ENCODE peak calls at places on chromosomes 5 and 9, in five cellular contexts. G is tibial nerve; O is CD8-positive, alpha-beta T cell; J is sigmoid colon; C is colonic mucosa. E is an unnamed sample.

GRCh38 chr5:38479315-38479904 is 77.0 kb downstream of the LIFR start:
- DNase-seq in G (no peak), O (no peak), J (no peak), C (no peak), E (no peak)

GRCh38 chr5:134735243-134735642 is 3.1 kb upstream of the CAMLG start:
- DNase-seq in G (no peak), O (no peak), J (no peak), C (no peak), E (no peak)

GRCh38 chr5:116495786-116496185 is 78.8 kb downstream of the SEMA6A start:
- DNase-seq in G (no peak), O (no peak), J (no peak), C (no peak), E (no peak)

GRCh38 chr9:107260437-107261081 is 22.5 kb upstream of the RAD23B start:
- DNase-seq in G (no peak), O (no peak), J (no peak), C (no peak), E (no peak)

GRCh38 chr5:172636279-172637050 is 4.6 kb upstream of the NEURL1B start:
- DNase-seq in G (no peak), O (no peak), J (no peak), C (no peak), E (no peak)

GRCh38 chr9:87500491-87500890 is 2.8 kb downstream of the DAPK1 start:
- DNase-seq in G (no peak), O (no peak), J (no peak), C (no peak), E (no peak)

GRCh38 chr5:92505145-92505544 is 1075.9 kb downstream of the NR2F1-AS1 start:
- DNase-seq in G (no peak), O (no peak), J (no peak), C (no peak), E (no peak)

GRCh38 chr5:14627270-14627669 is 37.2 kb upstream of the OTULIN start:
- DNase-seq in G (no peak), O (no peak), J (no peak), C (no peak), E (no peak)

GRCh38 chr5:143235423-143235822 is 168.1 kb downstream of the NR3C1 start:
- DNase-seq in G (no peak), O (no peak), J (peak), C (no peak), E (no peak)

GRCh38 chr9:81052846-81053245 is 636.5 kb downstream of the TLE1 start:
- DNase-seq in G (no peak), O (no peak), J (no peak), C (no peak), E (no peak)

GRCh38 chr5:35345222-35345621 is 114.9 kb upstream of the PRLR start:
- DNase-seq in G (no peak), O (no peak), J (no peak), C (no peak), E (no peak)

GRCh38 chr5:10310073-10310779 is 2.5 kb upstream of the CMBL start:
- DNase-seq in G (no peak), O (no peak), J (no peak), C (peak), E (no peak)

GRCh38 chr5:167205881-167206280 is 1085.6 kb upstream of the WWC1 start:
- DNase-seq in G (no peak), O (no peak), J (no peak), C (no peak), E (no peak)
- TF ChIP-seq CTCF in G (no peak), O (no peak), J (no peak), C (no peak), E (no peak)

GRCh38 chr9:84782228-84782866 is 112.8 kb downstream of the NTRK2 start:
- DNase-seq in G (no peak), O (no peak), J (no peak), C (no peak), E (no peak)

GRCh38 chr9:84780385-84780784 is 110.9 kb downstream of the NTRK2 start:
- DNase-seq in G (no peak), O (no peak), J (no peak), C (no peak), E (no peak)

GRCh38 chr9:84778537-84778936 is 109.0 kb downstream of the NTRK2 start:
- DNase-seq in G (no peak), O (no peak), J (no peak), C (no peak), E (no peak)

GRCh38 chr9:84779892-84780291 is 110.4 kb downstream of the NTRK2 start:
- DNase-seq in G (no peak), O (no peak), J (no peak), C (no peak), E (no peak)

GRCh38 chr9:84781431-84781830 is 111.9 kb downstream of the NTRK2 start:
- DNase-seq in G (no peak), O (no peak), J (no peak), C (no peak), E (no peak)
- TF ChIP-seq CTCF in G (peak), O (no peak), J (no peak), C (no peak), E (peak)

DNA sequence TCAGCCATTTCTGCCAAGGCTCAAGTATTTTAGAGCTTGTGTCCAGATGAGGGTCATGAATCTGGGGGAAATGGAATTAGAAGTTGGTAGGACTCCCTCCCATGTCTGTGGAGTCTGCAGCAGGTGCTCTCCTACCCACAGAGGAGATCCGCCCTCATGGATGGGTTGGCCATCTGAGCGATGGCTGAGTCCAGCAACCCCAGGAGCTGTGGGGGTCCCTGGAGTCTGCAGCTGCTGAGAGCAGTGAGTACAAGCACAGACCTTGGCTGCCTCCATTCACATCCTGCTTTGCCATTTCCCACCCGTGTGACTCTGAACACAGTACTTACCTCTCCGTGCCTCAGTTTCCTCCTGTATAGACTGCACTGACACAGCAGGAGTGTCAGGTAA is 25.8 kb upstream of the SYNPO start:
- DNase-seq in G (no peak), O (no peak), J (no peak), C (no peak), E (no peak)
- TF ChIP-seq CTCF in G (no peak), O (no peak), J (no peak), C (no peak), E (no peak)

GRCh38 chr5:32044904-32045303 is 129.2 kb downstream of the GOLPH3 start:
- DNase-seq in G (no peak), O (no peak), J (no peak), C (no peak), E (no peak)

GRCh38 chr5:32047056-32047455 is 127.1 kb downstream of the GOLPH3 start:
- DNase-seq in G (no peak), O (no peak), J (no peak), C (no peak), E (no peak)

GRCh38 chr5:32038537-32038936 is 135.6 kb downstream of the GOLPH3 start:
- DNase-seq in G (no peak), O (no peak), J (no peak), C (no peak), E (no peak)

DNA sequence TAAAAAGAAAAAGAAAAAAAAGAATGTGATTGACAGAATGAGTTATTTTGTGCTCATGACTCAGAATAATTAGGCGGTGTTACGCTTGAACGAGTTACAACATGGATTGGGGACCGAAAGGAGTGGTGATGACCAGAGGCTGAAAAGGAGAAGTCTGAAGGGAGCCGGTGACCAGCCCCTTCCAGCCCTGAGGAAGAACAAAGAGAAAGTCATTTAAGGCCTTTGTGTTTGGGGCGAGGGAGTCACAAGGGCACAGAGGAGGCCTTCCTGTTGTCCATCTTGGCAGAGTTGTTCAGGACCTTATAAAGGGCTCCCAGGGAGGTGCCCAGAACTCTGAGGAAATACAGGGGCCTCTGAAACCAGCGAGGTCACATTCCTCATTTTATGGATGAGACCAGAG is 131.5 kb downstream of the GOLPH3 start:
- DNase-seq in G (no peak), O (no peak), J (no peak), C (no peak), E (no peak)
- TF ChIP-seq CTCF in G (no peak), O (no peak), J (no peak), C (no peak), E (no peak)

GRCh38 chr9:127686461-127687393 is 20.1 kb upstream of the CFAP157 start:
- DNase-seq in G (no peak), O (no peak), J (no peak), C (no peak), E (no peak)
- TF ChIP-seq CTCF in G (no peak), O (no peak), J (no peak), C (no peak), E (no peak)

GRCh38 chr9:5315187-5315923 is 10.8 kb upstream of the RLN2 start:
- DNase-seq in G (no peak), O (no peak), J (no peak), C (no peak), E (no peak)

GRCh38 chr9:5326187-5326586 is 13.5 kb downstream of the RLN1 start:
- DNase-seq in G (no peak), O (no peak), J (no peak), C (no peak), E (no peak)

GRCh38 chr9:5326893-5327548 is 12.7 kb downstream of the RLN1 start:
- DNase-seq in G (no peak), O (no peak), J (no peak), C (peak), E (peak)

DNA sequence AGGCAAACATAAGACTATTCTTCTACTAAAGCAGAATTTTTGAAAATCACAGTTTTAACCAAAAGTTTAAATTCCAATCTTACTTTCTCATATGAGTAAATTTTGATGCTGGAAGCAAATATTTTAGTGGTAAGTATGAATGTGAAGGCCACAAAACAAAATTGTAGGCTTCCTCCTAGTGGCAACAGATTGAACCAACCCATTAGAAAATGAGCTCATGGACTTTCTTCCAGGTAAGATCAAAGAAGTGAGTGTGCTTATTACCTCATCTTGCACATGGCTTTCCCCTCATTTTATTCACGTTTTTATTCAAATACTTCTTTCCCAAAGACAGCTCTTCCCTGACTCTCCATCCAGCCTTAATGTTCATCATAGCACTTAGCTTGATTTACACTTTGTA is 16.5 kb upstream of the RLN2 start:
- DNase-seq in G (no peak), O (no peak), J (no peak), C (no peak), E (no peak)
- TF ChIP-seq CTCF in G (no peak), O (no peak), J (no peak), C (no peak), E (no peak)

E was measured in progenitor cell of endocrine pancreas.